ENCODE peak calls at places on chromosomes 12 and 14, in ten cellular contexts. A, X, M, U, B, L, S, D, Q and I are unnamed samples.

GRCh38 chr12:96103067-96103650 is 67.8 kb upstream of the LTA4H start:
- DNase-seq in U (no peak), Q (no peak), A (no peak), S (no peak), B (no peak), M (no peak), X (no peak), L (no peak), D (no peak), I (no peak)

GRCh38 chr14:89337912-89338311 is 79.1 kb downstream of the FOXN3 start:
- DNase-seq in X (no peak), S (no peak), M (no peak), Q (no peak), U (no peak), D (peak; percentile 33), L (no peak), B (no peak), A (no peak), I (no peak)

GRCh38 chr14:104678901-104679705 is 10.3 kb upstream of the INF2 start:
- DNase-seq in A (no peak), Q (no peak), M (no peak), S (no peak), B (no peak), X (peak; percentile 44), U (no peak), L (peak; percentile 68), D (no peak), I (peak; percentile 47)

GRCh38 chr12:126617312-126617711 is 1552.1 kb downstream of the AACS start:
- DNase-seq in A (no peak), B (no peak), M (peak; percentile 32), L (no peak), Q (no peak), S (no peak), D (no peak), X (no peak), U (no peak), I (no peak)

GRCh38 chr14:76337619-76338545 is 38.1 kb upstream of the ESRRB start:
- DNase-seq in Q (peak; percentile 23), A (no peak), S (no peak), L (no peak), M (no peak), B (no peak), U (no peak), X (no peak), D (no peak), I (peak; percentile 58)

GRCh38 chr12:81866081-81866480 is 106.9 kb upstream of the PPFIA2 start:
- DNase-seq in S (no peak), L (no peak), B (no peak), D (no peak), X (no peak), Q (peak; percentile 1), M (no peak), A (no peak), U (no peak), I (no peak)

GRCh38 chr12:71746983-71747611 is 7.6 kb upstream of the RAB21 start:
- DNase-seq in Q (peak; percentile 50), U (no peak), B (no peak), A (peak; percentile 40), X (peak; percentile 31), S (peak; percentile 38), M (peak; percentile 66), D (peak; percentile 71), L (peak; percentile 2), I (peak; percentile 15)

GRCh38 chr12:77720258-77720657 is 110.4 kb upstream of the NAV3 start:
- DNase-seq in D (no peak), B (no peak), A (no peak), S (no peak), X (no peak), M (peak; percentile 21), Q (no peak), L (no peak), U (no peak), I (no peak)

GRCh38 chr14:75489480-75489837 is 32.8 kb upstream of the BATF start:
- DNase-seq in D (no peak), X (no peak), M (no peak), B (no peak), U (no peak), A (no peak), S (no peak), L (no peak), Q (no peak), I (no peak)

GRCh38 chr12:117607778-117608177 is 246.4 kb upstream of the NOS1 start:
- DNase-seq in X (no peak), B (no peak), S (no peak), A (no peak), Q (no peak), L (no peak), U (no peak), D (peak; percentile 47), M (no peak), I (no peak)

GRCh38 chr12:45671254-45671653 is 58.3 kb upstream of the ARID2 start:
- DNase-seq in M (no peak), U (no peak), D (peak; percentile 61), S (peak; percentile 50), X (no peak), L (no peak), B (no peak), Q (no peak), A (no peak), I (no peak)

GRCh38 chr12:45670339-45671065 is 59.0 kb upstream of the ARID2 start:
- DNase-seq in U (no peak), A (no peak), B (no peak), M (no peak), Q (peak; percentile 53), X (no peak), S (no peak), D (no peak), L (no peak), I (no peak)

GRCh38 chr12:45669093-45669492 is 60.4 kb upstream of the ARID2 start:
- DNase-seq in L (no peak), Q (no peak), X (no peak), M (no peak), U (no peak), B (no peak), D (peak; percentile 58), A (no peak), S (no peak), I (no peak)

GRCh38 chr12:45668641-45669040 is 60.9 kb upstream of the ARID2 start:
- DNase-seq in S (no peak), M (peak; percentile 57), A (no peak), B (no peak), X (no peak), Q (no peak), L (no peak), D (no peak), U (no peak), I (no peak)

DNA sequence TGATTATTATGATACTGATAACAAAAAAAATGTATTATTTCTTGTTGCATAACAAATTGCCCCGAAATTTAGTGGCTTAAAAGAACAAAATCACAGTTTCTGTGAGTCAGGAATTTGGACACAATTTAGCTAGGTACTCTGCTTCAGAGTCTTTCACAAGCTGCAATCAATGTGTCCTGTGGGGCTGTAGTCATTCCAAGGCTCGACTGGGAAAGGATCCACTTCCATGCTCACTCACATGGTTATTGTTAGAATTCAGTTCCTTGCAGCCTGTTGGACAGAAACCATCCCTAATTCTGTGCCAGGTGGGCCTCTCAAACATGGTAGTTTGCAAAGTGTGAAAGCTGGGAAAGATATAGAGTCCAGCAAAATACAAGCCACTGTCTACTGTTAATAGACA is 59.7 kb upstream of the ARID2 start:
- DNase-seq in L (no peak), Q (no peak), X (no peak), M (no peak), A (no peak), D (no peak), U (no peak), B (no peak), S (no peak), I (no peak)
- H3K27ac ChIP-seq in L (no peak overlapping the region), Q (no peak overlapping the region), X (no peak overlapping the region), M (no peak overlapping the region), A (no peak overlapping the region), D (no peak overlapping the region), U (peak overlapping the region; percentile 17), B (no peak overlapping the region), S (no peak overlapping the region), I (no peak overlapping the region)

GRCh38 chr14:21978999-21979314 is 305.3 kb upstream of the OR4E1 start:
- DNase-seq in X (no peak), D (no peak), M (no peak), S (no peak), A (no peak), Q (no peak), L (no peak), B (no peak), U (no peak), I (no peak)
- H3K27ac ChIP-seq in X (no peak overlapping the region), D (no peak overlapping the region), M (no peak overlapping the region), S (no peak overlapping the region), A (no peak overlapping the region), Q (no peak overlapping the region), L (no peak overlapping the region), B (no peak overlapping the region), U (no peak overlapping the region), I (no peak overlapping the region)

DNA sequence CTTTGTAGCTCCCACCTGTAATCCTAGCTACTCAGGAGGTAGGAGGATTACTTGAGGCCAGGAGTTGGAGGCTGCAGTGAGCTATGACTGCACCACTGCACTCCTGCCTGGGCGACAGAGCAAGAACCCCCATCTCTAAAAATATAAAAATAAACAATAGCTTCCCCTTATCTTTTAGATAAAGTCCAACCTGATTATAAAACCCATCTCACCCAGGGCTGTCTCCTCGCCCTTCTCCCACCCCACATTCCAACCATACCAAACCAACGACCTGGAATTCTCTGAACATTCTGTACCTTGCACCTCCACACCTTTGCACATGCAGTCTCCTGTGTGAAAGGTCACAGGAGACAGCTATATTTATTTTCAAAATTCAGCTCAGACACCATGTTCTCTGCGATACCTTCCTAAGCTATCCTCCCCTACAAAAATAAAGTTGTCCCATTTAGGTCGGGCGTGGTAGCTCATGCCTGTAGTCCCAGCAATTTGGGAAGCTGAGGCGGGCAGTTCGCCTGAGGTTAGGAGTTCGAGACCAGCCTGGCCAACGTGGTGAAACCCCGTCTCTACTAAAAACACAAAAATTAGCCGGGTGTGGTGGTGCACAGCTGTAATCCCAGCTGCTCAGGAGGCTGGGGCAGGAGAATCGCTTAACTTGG is 7.7 kb downstream of the SLC7A7 start:
- DNase-seq in B (no peak), X (no peak), A (no peak), S (no peak), U (no peak), M (peak; percentile 67), D (no peak), Q (no peak), L (no peak), I (no peak)
- H3K27ac ChIP-seq in B (no peak overlapping the region), X (no peak overlapping the region), A (peak overlapping the region; percentile 31), S (no peak overlapping the region), U (peak overlapping the region; percentile 83), M (no peak overlapping the region), D (no peak overlapping the region), Q (no peak overlapping the region), L (no peak overlapping the region), I (no peak overlapping the region)

DNA sequence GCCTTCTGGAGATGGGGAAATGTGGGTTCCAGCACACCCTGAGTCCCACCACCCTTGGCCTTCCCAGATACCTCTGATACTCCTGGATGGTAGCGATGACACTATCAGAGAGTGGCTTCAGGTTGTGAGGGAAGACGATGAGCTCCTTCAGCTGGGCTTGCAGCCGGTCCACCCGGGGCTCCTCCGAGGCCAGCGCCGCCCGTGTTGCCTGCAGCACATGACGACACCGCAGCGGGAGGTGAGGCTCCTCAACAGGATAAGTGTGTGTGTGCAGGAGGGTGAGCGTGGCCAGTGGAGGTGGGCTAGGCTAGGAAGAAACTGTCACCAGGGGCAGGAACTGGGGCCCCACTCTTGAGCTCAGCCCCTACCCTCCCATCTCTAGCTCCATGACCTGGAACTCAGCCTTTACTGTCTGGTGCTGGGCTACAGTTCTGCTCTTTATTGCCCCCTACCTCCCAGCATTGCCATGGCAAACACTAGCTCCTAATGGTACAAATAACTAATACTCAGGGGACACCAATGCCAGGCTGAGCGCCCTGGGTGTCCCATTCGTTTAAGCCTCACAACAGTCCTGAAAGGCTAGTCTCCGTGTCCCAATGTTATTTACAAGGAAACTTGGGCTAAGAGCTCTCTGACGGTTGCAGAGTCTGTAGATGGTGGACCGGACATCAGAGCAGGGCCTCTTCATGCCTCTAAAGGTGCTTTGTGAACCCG is 64.1 kb downstream of the SYNE3 start:
- DNase-seq in L (peak; percentile 15), Q (no peak), M (peak; percentile 59), A (peak; percentile 60), U (no peak), S (peak; percentile 3), B (no peak), D (peak; percentile 16), X (no peak), I (no peak)
- H3K27ac ChIP-seq in L (peak overlapping the region; percentile 52), Q (no peak overlapping the region), M (no peak overlapping the region), A (no peak overlapping the region), U (no peak overlapping the region), S (no peak overlapping the region), B (no peak overlapping the region), D (no peak overlapping the region), X (no peak overlapping the region), I (no peak overlapping the region)